ENCODE peak calls at places on chromosome 20, in four cellular contexts. K is K562, N is GM12878, V is HCT116. H is an unnamed sample.

GRCh38 chr20:20593447-20594170 is 118.8 kb downstream of the RALGAPA2 start:
- DNase-seq in K (peak), V (peak), N (no peak), H (peak)

GRCh38 chr20:25281541-25281991 is 33.7 kb downstream of the PYGB start:
- DNase-seq in N (peak), V (no peak), K (no peak), H (no peak)

GRCh38 chr20:59004493-59004762 is 2.6 kb downstream of the CTSZ start:
- DNase-seq in K (no peak), V (no peak), N (no peak), H (no peak)

GRCh38 chr20:32524871-32525501 is 60.1 kb downstream of the NOL4L start:
- DNase-seq in K (no peak), N (no peak), V (no peak), H (no peak)

GRCh38 chr20:35663813-35664543 is 722 bp downstream of the CPNE1 start:
- DNase-seq in K (peak), V (peak), N (no peak), H (peak)

GRCh38 chr20:44407402-44408184 is 52.1 kb downstream of the HNF4A start:
- DNase-seq in V (peak), N (no peak), K (peak), H (no peak)

GRCh38 chr20:22663528-22664025 is 79.2 kb upstream of the FOXA2 start:
- DNase-seq in N (no peak), K (no peak), V (no peak), H (peak)

GRCh38 chr20:16806886-16807285 is 58.7 kb downstream of the OTOR start:
- DNase-seq in K (no peak), V (no peak), N (no peak), H (no peak)

GRCh38 chr20:44776977-44777376 is 31.3 kb downstream of the KCNK15 start:
- DNase-seq in N (no peak), V (no peak), K (peak), H (peak)

GRCh38 chr20:20364747-20365558 is 3.0 kb upstream of the INSM1 start:
- DNase-seq in K (no peak), V (no peak), N (no peak), H (peak)

GRCh38 chr20:50295762-50296449 is 105.3 kb downstream of the CEBPB start:
- DNase-seq in V (no peak), N (no peak), K (no peak), H (no peak)

GRCh38 chr20:51500311-51500710 is 42.2 kb downstream of the NFATC2 start:
- DNase-seq in N (peak), K (peak), V (no peak), H (no peak)

GRCh38 chr20:62254021-62254724 is 15.9 kb downstream of the OSBPL2 start:
- DNase-seq in N (no peak), V (no peak), K (no peak), H (no peak)

GRCh38 chr20:31915491-31916280 is 36.2 kb downstream of the PDRG1 start:
- DNase-seq in V (no peak), K (no peak), N (no peak), H (no peak)

GRCh38 chr20:60262967-60263603 is 304.9 kb downstream of the CDH26 start:
- DNase-seq in K (peak), V (no peak), N (no peak), H (peak)

GRCh38 chr20:44471481-44471882 is 4.2 kb upstream of the TTPAL start:
- DNase-seq in K (peak), N (no peak), V (no peak), H (no peak)

GRCh38 chr20:45066372-45066771 is 34.6 kb downstream of the KCNS1 start:
- DNase-seq in N (no peak), K (no peak), V (no peak), H (no peak)

GRCh38 chr20:44955270-44955669 is 4.9 kb downstream of the TOMM34 start:
- DNase-seq in V (no peak), N (no peak), K (no peak), H (no peak)

GRCh38 chr20:2804921-2805681 is 4.7 kb upstream of the CPXM1 start:
- DNase-seq in K (no peak), N (no peak), V (no peak), H (peak)

GRCh38 chr20:21640556-21640955 is 64.9 kb upstream of the PAX1 start:
- DNase-seq in K (peak), N (no peak), V (peak), H (peak)

GRCh38 chr20:53751394-53752368 is 158.0 kb upstream of the ZNF217 start:
- DNase-seq in N (peak), K (peak), V (no peak), H (no peak)

GRCh38 chr20:45890077-45890996 is 671 bp downstream of the NEURL2 start:
- DNase-seq in K (no peak), V (no peak), N (no peak), H (peak)

GRCh38 chr20:36167826-36168634 is 13.5 kb downstream of the EPB41L1 start:
- DNase-seq in K (peak), V (peak), N (no peak), H (no peak)

GRCh38 chr20:46674253-46675083 is 14.8 kb downstream of the TP53RK start:
- DNase-seq in K (no peak), N (no peak), V (no peak), H (no peak)

GRCh38 chr20:31815408-31816188 is 3.6 kb upstream of the MYLK2 start:
- DNase-seq in N (no peak), K (no peak), V (no peak), H (no peak)

GRCh38 chr20:32333988-32334885 is 23.9 kb upstream of the ASXL1 start:
- DNase-seq in K (peak), V (no peak), N (no peak), H (no peak)

GRCh38 chr20:18712877-18713276 is 100.7 kb upstream of the SCP2D1 start:
- DNase-seq in K (no peak), V (no peak), N (no peak), H (peak)

GRCh38 chr20:59463541-59463940 is 140.8 kb upstream of the PHACTR3 start:
- DNase-seq in N (no peak), K (no peak), V (no peak), H (no peak)

GRCh38 chr20:14334306-14334930 is 3.0 kb downstream of the FLRT3 start:
- DNase-seq in K (no peak), N (no peak), V (no peak), H (peak)

GRCh38 chr20:44891826-44892225 is 6.3 kb downstream of the YWHAB start:
- DNase-seq in N (no peak), K (no peak), V (no peak), H (no peak)

GRCh38 chr20:32621071-32621913 is 36.2 kb upstream of the NOL4L start:
- DNase-seq in V (peak), N (no peak), K (peak), H (no peak)

DNA sequence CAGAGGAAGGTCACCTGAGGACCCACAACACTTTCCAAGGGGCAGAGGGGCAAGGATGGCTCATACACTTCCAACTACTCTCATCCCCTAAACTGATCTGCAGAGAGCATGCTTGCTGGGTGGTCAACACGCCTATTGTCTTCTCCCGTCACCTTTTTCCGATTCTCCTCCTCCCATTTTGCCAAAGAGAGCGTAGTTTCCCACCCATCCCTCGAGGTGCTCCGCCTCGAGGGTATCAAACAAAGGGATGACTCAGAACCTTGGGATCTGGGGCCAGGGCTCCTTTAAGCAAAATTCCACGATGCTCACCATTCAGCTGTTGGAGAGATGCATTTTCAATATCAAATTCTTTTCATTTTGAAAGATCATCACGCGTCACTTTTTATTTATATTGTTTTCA is 507.5 kb upstream of the SULF2 start:
- DNase-seq in V (no peak), K (no peak), N (no peak), H (no peak)
- TF ChIP-seq EGR1 in V (no peak), K (no peak), N (no peak), H (no peak)

DNA sequence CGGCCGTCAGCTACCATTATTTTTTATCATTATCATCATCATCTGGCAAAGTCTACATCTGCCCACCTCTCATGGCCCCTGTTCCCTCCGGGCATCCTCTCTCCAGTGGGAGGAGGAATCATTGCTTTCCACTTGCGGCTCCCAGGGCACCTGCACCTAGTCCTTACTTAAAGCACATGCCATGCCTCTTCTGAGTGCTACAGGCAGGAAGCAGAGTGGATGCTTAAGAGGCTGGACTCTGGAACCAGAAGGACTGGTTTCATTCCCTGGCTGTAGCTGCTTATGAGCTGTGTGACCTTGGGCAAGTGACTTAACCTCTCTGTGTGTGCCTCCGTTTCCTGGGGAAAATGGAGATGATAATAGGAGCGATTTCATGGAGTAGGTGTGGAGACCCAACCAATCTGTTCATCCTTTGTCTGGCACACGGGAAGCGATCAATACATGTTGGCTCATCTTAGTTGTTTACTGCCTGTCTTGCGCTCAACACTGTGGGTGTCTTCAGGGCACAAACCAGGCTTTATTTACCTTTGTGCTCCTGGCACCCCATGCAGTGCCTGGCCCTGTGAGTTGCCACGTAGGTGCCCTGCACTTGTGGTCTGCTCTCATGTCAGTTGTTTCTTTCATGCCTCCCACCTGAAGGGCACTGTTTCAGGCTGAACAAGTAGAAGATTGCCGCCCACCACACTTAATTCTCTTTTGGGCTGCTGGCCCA is 317.0 kb upstream of the SULF2 start:
- DNase-seq in V (no peak), K (no peak), N (no peak), H (no peak)
- TF ChIP-seq EGR1 in V (no peak), K (no peak), N (no peak), H (no peak)

DNA sequence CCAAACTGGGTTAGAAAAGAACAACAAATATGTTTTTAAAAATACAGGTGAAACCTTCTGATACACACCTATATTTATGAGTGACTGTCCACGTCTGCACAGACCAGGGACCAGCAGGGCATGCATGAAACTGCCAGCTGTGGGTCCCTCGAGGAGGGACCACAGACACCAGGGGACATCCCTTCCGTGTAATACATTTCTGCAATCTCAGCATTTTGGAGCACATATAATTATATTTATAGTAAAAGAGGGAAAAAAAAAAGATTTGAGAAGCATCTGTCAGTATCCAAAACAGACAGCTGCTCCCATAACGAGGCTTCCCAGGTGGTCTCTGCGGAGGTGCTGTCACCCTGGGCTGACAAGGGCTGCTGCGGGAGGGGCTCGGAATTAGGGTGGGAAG is 40.2 kb downstream of the PMEPA1 start:
- DNase-seq in N (no peak), K (no peak), V (no peak), H (no peak)
- TF ChIP-seq EGR1 in N (no peak), K (no peak), V (no peak), H (no peak)

GRCh38 chr20:12886618-12887363 is 122.0 kb upstream of the SPTLC3 start:
- DNase-seq in V (no peak), K (no peak), N (no peak), H (no peak)
- TF ChIP-seq EGR1 in V (no peak), K (no peak), N (no peak), H (no peak)

GRCh38 chr20:37932919-37933318 is 30.0 kb downstream of the VSTM2L start:
- DNase-seq in V (no peak), N (no peak), K (no peak), H (no peak)
- TF ChIP-seq EGR1 in V (no peak), N (no peak), K (no peak), H (no peak)

GRCh38 chr20:5638023-5638422 is 112.2 kb upstream of the SHLD1 start:
- DNase-seq in K (no peak), N (no peak), V (no peak), H (no peak)
- TF ChIP-seq EGR1 in K (no peak), N (no peak), V (no peak), H (no peak)

GRCh38 chr20:9838378-9839295 is at the start of gene PAK5:
- DNase-seq in N (no peak), K (peak), V (peak), H (peak)
- TF ChIP-seq EGR1 in N (no peak), K (no peak), V (no peak), H (peak)

H was measured in H1.